ENCODE peak calls at places on chromosomes 7 and 10, in five cellular contexts. A is prostate gland, E is K562, J is tibial nerve, H is uterus. W is an unnamed sample.

GRCh38 chr10:108180883-108181282 is 1016.4 kb upstream of the SORCS1 start:
- DNase-seq in A (no peak), H (no peak), J (no peak), E (no peak), W (no peak)

GRCh38 chr7:25753837-25754236 is 398.2 kb upstream of the NFE2L3 start:
- DNase-seq in H (no peak), A (no peak), E (no peak), J (no peak), W (no peak)

GRCh38 chr7:16926283-16926682 is 44.5 kb upstream of the AGR3 start:
- DNase-seq in E (no peak), A (no peak), J (peak; percentile 20), H (no peak), W (no peak)

GRCh38 chr7:13992621-13992982 is 3.1 kb upstream of the ETV1 start:
- DNase-seq in J (no peak), E (no peak), A (no peak), H (no peak), W (no peak)

GRCh38 chr7:97016392-97017196 is 8.0 kb downstream of the DLX5 start:
- DNase-seq in E (no peak), J (no peak), A (no peak), H (no peak), W (no peak)

GRCh38 chr10:125538947-125539649 is 143.9 kb downstream of the TEX36 start:
- DNase-seq in J (no peak), A (peak; percentile 94), H (no peak), E (no peak), W (no peak)

GRCh38 chr7:139600306-139600705 is 76.8 kb downstream of the CLEC2L start:
- DNase-seq in A (no peak), E (peak; percentile 40), H (no peak), J (no peak), W (no peak)

GRCh38 chr10:132153616-132154217 is 33.0 kb upstream of the DPYSL4 start:
- DNase-seq in E (no peak), J (no peak), H (no peak), A (no peak), W (peak; percentile 71)

GRCh38 chr10:82889703-82890102 is 1014.7 kb downstream of the NRG3 start:
- DNase-seq in H (no peak), A (no peak), J (no peak), E (no peak), W (no peak)

GRCh38 chr10:59623823-59624535 is 85.7 kb downstream of the SLC16A9 start:
- DNase-seq in E (no peak), H (no peak), J (no peak), A (no peak), W (no peak)

GRCh38 chr10:128751284-128751683 is 625.1 kb upstream of the MKI67 start:
- DNase-seq in J (no peak), E (no peak), H (peak; percentile 18), A (no peak), W (no peak)

GRCh38 chr10:97921581-97922377 is 72.1 kb downstream of the GOLGA7B start:
- DNase-seq in J (no peak), E (no peak), H (no peak), A (no peak), W (peak; percentile 28)

GRCh38 chr7:138752568-138753518 is 45.0 kb upstream of the TMEM213 start:
- DNase-seq in H (peak; percentile 18), A (peak; percentile 11), J (no peak), E (no peak), W (peak; percentile 91)

GRCh38 chr10:4653160-4653559 is 172.8 kb upstream of the AKR1E2 start:
- DNase-seq in A (no peak), H (no peak), J (no peak), E (no peak), W (no peak)

GRCh38 chr10:4654496-4654895 is 171.5 kb upstream of the AKR1E2 start:
- DNase-seq in J (no peak), A (no peak), H (no peak), E (no peak), W (no peak)

GRCh38 chr10:4656576-4657194 is 169.3 kb upstream of the AKR1E2 start:
- DNase-seq in J (peak; percentile 28), A (peak; percentile 52), H (peak; percentile 57), E (peak; percentile 42), W (peak; percentile 76)

GRCh38 chr10:4652111-4653010 is 173.6 kb upstream of the AKR1E2 start:
- DNase-seq in H (no peak), E (no peak), J (no peak), A (no peak), W (no peak)

DNA sequence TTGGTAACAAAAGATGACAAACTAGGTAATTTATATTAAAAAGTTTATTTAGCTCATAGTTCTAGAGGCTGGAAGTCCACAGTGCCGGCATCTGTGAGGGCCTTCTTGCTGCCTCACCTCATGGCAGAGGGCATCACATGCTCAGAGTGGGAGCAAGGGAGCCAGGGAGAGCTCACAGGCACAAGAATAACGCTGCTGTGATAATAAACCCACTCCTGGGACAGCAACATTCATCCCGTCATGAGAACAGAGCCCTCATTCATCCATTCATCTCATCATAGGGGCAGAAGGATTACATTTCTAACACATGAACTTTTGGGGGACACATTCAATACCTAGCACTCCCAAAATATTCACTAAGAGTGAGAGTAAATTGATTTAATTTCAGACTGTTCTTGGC is 170.6 kb upstream of the AKR1E2 start:
- DNase-seq in H (no peak), E (no peak), J (no peak), A (no peak), W (no peak)
- TF ChIP-seq POLR2A in H (no peak), E (no peak), J (no peak), A (no peak), W (no peak)

GRCh38 chr10:120634629-120635028 is 177.6 kb downstream of the PLPP4 start:
- DNase-seq in A (no peak), H (no peak), E (peak; percentile 13), J (no peak), W (no peak)
- TF ChIP-seq CTCF in A (no peak), H (no peak), E (peak; percentile 29), J (no peak), W (no peak)

GRCh38 chr7:151087247-151088018 is 1.2 kb downstream of the AGAP3 start:
- DNase-seq in A (peak; percentile 45), H (peak; percentile 56), J (no peak), E (peak; percentile 80), W (peak; percentile 88)
- TF ChIP-seq POLR2A in A (peak; percentile 16), H (no peak), J (no peak), E (peak; percentile 48), W (no peak)

DNA sequence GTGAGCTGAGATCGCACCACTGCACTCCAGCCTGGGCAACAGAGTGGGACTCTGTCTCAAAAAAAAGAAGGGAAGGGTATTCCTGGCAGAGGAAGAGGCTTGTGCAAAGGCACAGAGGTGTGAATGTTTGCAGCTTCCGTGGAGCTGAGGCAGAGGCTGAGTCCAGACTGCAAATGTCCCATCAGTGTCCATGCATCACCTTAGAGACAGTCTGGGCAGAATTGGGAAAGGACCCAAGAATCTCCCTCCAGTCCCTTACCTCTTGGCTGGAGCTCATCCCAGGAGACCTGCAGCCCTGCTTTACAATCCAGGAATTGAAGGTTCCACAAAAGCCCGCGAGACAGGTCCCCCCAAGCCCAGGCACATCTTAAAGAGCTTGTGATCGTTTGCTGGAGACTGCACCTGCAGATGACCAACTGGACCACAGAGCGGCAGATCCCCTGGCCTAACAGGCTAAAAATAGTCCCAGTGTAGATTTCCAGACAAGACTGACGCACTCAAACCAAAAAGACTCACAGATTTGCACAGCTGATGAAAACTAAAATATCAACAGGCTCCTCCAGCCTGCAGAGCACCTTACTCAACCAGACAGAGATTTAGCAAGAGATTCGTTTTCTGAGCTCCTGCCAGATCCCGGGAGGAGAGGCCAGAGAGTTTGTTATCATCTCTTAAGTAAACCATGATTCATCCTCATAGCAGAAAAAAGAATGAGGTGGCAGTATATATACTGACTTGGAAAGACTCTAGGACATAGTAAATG is 22.9 kb upstream of the NANOS1 start:
- DNase-seq in A (peak; percentile 89), H (peak; percentile 90), J (peak; percentile 34), E (no peak), W (no peak)
- TF ChIP-seq CTCF in A (no peak), H (no peak), J (no peak), E (no peak), W (no peak)

GRCh38 chr7:142908921-142909870 is 23.7 kb upstream of the TRPV6 start:
- DNase-seq in J (no peak), A (no peak), H (no peak), E (peak; percentile 63), W (no peak)
- TF ChIP-seq POLR2A in J (no peak), A (no peak), H (no peak), E (no peak), W (no peak)

GRCh38 chr10:70283071-70283444 is 746 bp downstream of the NPFFR1 start:
- DNase-seq in H (no peak), J (no peak), E (no peak), A (no peak), W (no peak)
- TF ChIP-seq CTCF in H (no peak), J (no peak), E (no peak), A (no peak), W (no peak)

GRCh38 chr10:110357871-110358270 is 53.2 kb upstream of the SMNDC1 start:
- DNase-seq in H (no peak), E (no peak), J (no peak), A (no peak), W (no peak)

GRCh38 chr10:110357252-110357780 is 52.6 kb upstream of the SMNDC1 start:
- DNase-seq in H (peak; percentile 69), A (no peak), J (no peak), E (peak; percentile 22), W (peak; percentile 80)

GRCh38 chr10:110355181-110355831 is 50.6 kb upstream of the SMNDC1 start:
- DNase-seq in E (no peak), H (no peak), A (no peak), J (no peak), W (peak; percentile 83)

GRCh38 chr10:110355922-110356627 is 51.4 kb upstream of the SMNDC1 start:
- DNase-seq in J (no peak), A (no peak), E (no peak), H (no peak), W (no peak)

DNA sequence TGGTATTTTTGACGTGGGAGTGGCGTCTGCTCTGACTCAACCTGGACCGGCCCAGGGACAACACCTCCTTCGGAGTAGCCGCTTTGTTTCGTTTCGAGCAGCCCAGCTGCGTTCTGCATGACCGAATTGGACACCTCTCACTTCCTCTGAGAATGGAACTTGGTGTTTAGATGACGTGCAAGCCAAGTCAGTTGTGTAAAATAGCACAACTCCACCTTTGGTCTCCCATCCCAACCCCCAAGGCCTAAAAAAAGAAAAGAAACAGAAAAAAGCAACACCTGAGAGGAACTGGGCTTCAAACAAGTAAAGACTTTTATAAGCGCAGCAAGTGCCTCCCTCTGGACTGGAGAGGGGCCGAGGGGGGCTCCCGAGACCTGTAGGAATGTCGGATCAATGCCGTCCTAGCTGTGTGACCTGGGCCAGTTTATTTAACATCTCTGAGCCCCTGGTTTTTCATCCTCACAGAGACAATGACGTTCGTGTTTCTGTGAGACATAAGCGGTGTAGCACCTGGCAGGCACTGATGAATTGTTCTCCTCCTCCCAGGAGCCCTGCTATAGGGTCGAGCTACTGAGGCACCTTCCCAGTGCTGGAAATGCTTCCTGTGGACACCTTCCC is 52.0 kb upstream of the SMNDC1 start:
- DNase-seq in H (peak; percentile 54), E (no peak), A (peak; percentile 10), J (no peak), W (peak; percentile 92)
- TF ChIP-seq POLR2A in H (no peak), E (no peak), A (no peak), J (no peak), W (no peak)

W was measured in spleen.